ENCODE peak calls at places on chromosomes 11 and 22, in six cellular contexts. One of them, this sample, is unnamed.
A peak's percentile ranks its signal among the peaks of the same experiment; 100 is the strongest.

GRCh38 chr11:74138572-74138971 is 32.2 kb downstream of the C2CD3 start:
- DNase-seq in BE2C: no peak
- DNase-seq in left ventricle myocardium inferior: no peak
- DNase-seq in fibroblast of lung: peak; percentile 91
- DNase-seq in fibroblast of pulmonary artery: peak; percentile 93
- DNase-seq in ovary: no peak
- DNase-seq in this sample: peak; percentile 95

GRCh38 chr11:34349882-34350281 is 7.9 kb downstream of the ABTB2 start:
- DNase-seq in BE2C: no peak
- DNase-seq in left ventricle myocardium inferior: no peak
- DNase-seq in fibroblast of lung: peak; percentile 31
- DNase-seq in fibroblast of pulmonary artery: no peak
- DNase-seq in ovary: no peak
- DNase-seq in this sample: no peak

GRCh38 chr11:68212421-68213134 is 518 bp downstream of the KMT5B start:
- DNase-seq in BE2C: peak; percentile 85
- DNase-seq in left ventricle myocardium inferior: peak; percentile 72
- DNase-seq in fibroblast of lung: peak; percentile 78
- DNase-seq in fibroblast of pulmonary artery: peak; percentile 82
- DNase-seq in ovary: peak; percentile 78
- DNase-seq in this sample: no peak

GRCh38 chr11:1050581-1051355 is 14.2 kb upstream of the MUC6 start:
- DNase-seq in BE2C: peak; percentile 69
- DNase-seq in left ventricle myocardium inferior: peak; percentile 57
- DNase-seq in fibroblast of lung: peak; percentile 48
- DNase-seq in fibroblast of pulmonary artery: peak; percentile 65
- DNase-seq in ovary: peak; percentile 52
- DNase-seq in this sample: no peak

GRCh38 chr11:68357568-68357967 is 45.2 kb downstream of the LRP5 start:
- DNase-seq in BE2C: no peak
- DNase-seq in left ventricle myocardium inferior: no peak
- DNase-seq in fibroblast of lung: no peak
- DNase-seq in fibroblast of pulmonary artery: no peak
- DNase-seq in ovary: no peak
- DNase-seq in this sample: no peak

GRCh38 chr11:121890377-121890776 is 225.6 kb downstream of the BLID start:
- DNase-seq in BE2C: no peak
- DNase-seq in left ventricle myocardium inferior: no peak
- DNase-seq in fibroblast of lung: peak; percentile 73
- DNase-seq in fibroblast of pulmonary artery: peak; percentile 76
- DNase-seq in ovary: no peak
- DNase-seq in this sample: peak; percentile 91

GRCh38 chr11:104650234-104650633 is 248.0 kb downstream of the CASP12 start:
- DNase-seq in BE2C: no peak
- DNase-seq in left ventricle myocardium inferior: no peak
- DNase-seq in fibroblast of lung: no peak
- DNase-seq in fibroblast of pulmonary artery: no peak
- DNase-seq in ovary: no peak
- DNase-seq in this sample: no peak

GRCh38 chr11:114705280-114706024 is 27.1 kb downstream of the NXPE2 start:
- DNase-seq in BE2C: no peak
- DNase-seq in left ventricle myocardium inferior: peak; percentile 33
- DNase-seq in fibroblast of lung: no peak
- DNase-seq in fibroblast of pulmonary artery: no peak
- DNase-seq in ovary: no peak
- DNase-seq in this sample: no peak

GRCh38 chr22:49853981-49854791 is 542 bp downstream of the ZBED4 start:
- DNase-seq in BE2C: peak; percentile 53
- DNase-seq in left ventricle myocardium inferior: no peak
- DNase-seq in fibroblast of lung: peak; percentile 27
- DNase-seq in fibroblast of pulmonary artery: peak; percentile 30
- DNase-seq in ovary: no peak
- DNase-seq in this sample: no peak

GRCh38 chr11:14308897-14309387 is 50.0 kb downstream of the RRAS2 start:
- DNase-seq in BE2C: no peak
- DNase-seq in left ventricle myocardium inferior: no peak
- DNase-seq in fibroblast of lung: no peak
- DNase-seq in fibroblast of pulmonary artery: no peak
- DNase-seq in ovary: no peak
- DNase-seq in this sample: no peak

GRCh38 chr11:14309425-14310192 is 49.4 kb downstream of the RRAS2 start:
- DNase-seq in BE2C: no peak
- DNase-seq in left ventricle myocardium inferior: no peak
- DNase-seq in fibroblast of lung: no peak
- DNase-seq in fibroblast of pulmonary artery: no peak
- DNase-seq in ovary: no peak
- DNase-seq in this sample: no peak

GRCh38 chr11:14306481-14306880 is 52.5 kb downstream of the RRAS2 start:
- DNase-seq in BE2C: no peak
- DNase-seq in left ventricle myocardium inferior: no peak
- DNase-seq in fibroblast of lung: no peak
- DNase-seq in fibroblast of pulmonary artery: no peak
- DNase-seq in ovary: no peak
- DNase-seq in this sample: no peak

GRCh38 chr11:14310696-14311095 is 48.3 kb downstream of the RRAS2 start:
- DNase-seq in BE2C: no peak
- DNase-seq in left ventricle myocardium inferior: no peak
- DNase-seq in fibroblast of lung: no peak
- DNase-seq in fibroblast of pulmonary artery: peak; percentile 49
- DNase-seq in ovary: no peak
- DNase-seq in this sample: no peak

GRCh38 chr11:14308114-14308896 is 50.7 kb downstream of the RRAS2 start:
- DNase-seq in BE2C: no peak
- DNase-seq in left ventricle myocardium inferior: no peak
- DNase-seq in fibroblast of lung: peak; percentile 71
- DNase-seq in fibroblast of pulmonary artery: peak; percentile 66
- DNase-seq in ovary: no peak
- DNase-seq in this sample: no peak
- H3K4me3 ChIP-seq in BE2C: no peak overlapping the region
- H3K4me3 ChIP-seq in left ventricle myocardium inferior: no peak overlapping the region
- H3K4me3 ChIP-seq in fibroblast of lung: no peak overlapping the region
- H3K4me3 ChIP-seq in fibroblast of pulmonary artery: no peak overlapping the region
- H3K4me3 ChIP-seq in ovary: no peak overlapping the region
- H3K4me3 ChIP-seq in this sample: no peak overlapping the region

DNA sequence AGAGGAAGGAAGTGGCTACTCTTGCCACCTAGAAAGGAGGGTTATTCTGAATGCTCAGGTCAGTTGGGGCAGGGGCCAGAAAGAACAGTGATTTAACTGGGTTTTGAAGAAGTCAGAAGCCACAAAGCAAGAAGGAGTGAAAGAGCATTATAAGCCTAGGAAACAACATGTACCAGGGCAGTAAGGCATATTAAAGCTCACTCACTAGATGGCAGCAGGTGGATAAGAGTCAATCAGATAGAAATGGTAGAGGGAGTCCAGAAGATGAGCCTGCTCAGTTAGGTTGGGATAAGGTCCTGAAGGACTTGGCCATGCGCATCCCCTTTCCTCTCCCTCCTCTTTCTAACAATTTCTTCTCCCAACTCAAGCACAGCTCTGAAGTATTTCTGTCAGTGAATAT is 22.0 kb upstream of the PATE1 start:
- DNase-seq in BE2C: no peak
- DNase-seq in left ventricle myocardium inferior: no peak
- DNase-seq in fibroblast of lung: peak; percentile 1
- DNase-seq in fibroblast of pulmonary artery: peak; percentile 49
- DNase-seq in ovary: no peak
- DNase-seq in this sample: no peak
- TF ChIP-seq CTCF in BE2C: peak; percentile 25
- TF ChIP-seq CTCF in left ventricle myocardium inferior: no peak
- TF ChIP-seq CTCF in fibroblast of lung: no peak
- TF ChIP-seq CTCF in fibroblast of pulmonary artery: peak; percentile 47
- TF ChIP-seq CTCF in ovary: no peak
- TF ChIP-seq CTCF in this sample: no peak

GRCh38 chr22:27679722-27680488 is 121.7 kb downstream of the MN1 start:
- DNase-seq in BE2C: no peak
- DNase-seq in left ventricle myocardium inferior: no peak
- DNase-seq in fibroblast of lung: no peak
- DNase-seq in fibroblast of pulmonary artery: no peak
- DNase-seq in ovary: no peak
- DNase-seq in this sample: no peak
- H3K4me3 ChIP-seq in BE2C: no peak overlapping the region
- H3K4me3 ChIP-seq in left ventricle myocardium inferior: no peak overlapping the region
- H3K4me3 ChIP-seq in fibroblast of lung: no peak overlapping the region
- H3K4me3 ChIP-seq in fibroblast of pulmonary artery: no peak overlapping the region
- H3K4me3 ChIP-seq in ovary: no peak overlapping the region
- H3K4me3 ChIP-seq in this sample: no peak overlapping the region

DNA sequence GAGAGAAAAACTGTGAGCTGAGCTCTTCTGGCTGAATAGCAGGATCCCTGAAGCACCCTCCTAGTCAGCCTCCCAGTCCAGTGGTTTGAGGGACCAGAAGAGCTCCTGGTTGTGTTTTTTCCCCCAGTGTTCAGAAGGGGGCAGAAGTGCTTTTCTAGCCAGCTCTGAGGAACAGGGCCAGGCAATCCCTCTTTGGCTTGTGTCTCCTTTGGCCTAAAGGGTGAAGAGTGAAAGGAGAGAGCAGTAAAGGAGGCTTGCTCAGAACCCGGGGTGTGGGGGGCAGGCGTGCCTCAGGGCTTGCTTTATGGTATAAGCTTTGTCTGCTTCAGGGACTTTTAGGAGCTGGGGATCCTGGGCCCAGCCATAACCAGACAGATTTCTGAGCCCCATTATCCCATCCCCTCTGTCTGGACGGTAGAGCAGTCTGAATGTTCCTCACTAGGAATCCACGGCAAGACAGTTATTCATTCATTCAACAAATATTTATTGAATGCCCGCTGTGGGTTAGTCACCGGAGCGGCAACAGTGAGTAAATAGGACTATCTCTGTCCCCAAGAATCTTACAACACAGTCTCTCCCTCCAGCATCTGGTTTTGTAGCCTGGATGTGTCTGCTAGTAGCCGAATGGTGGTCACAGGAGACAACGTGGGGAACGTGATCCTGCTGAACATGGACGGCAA is 14.5 kb downstream of the ACP2 start:
- DNase-seq in BE2C: peak; percentile 29
- DNase-seq in left ventricle myocardium inferior: peak; percentile 33
- DNase-seq in fibroblast of lung: peak; percentile 77
- DNase-seq in fibroblast of pulmonary artery: peak; percentile 74
- DNase-seq in ovary: peak; percentile 46
- DNase-seq in this sample: no peak
- TF ChIP-seq CTCF in BE2C: peak; percentile 41
- TF ChIP-seq CTCF in left ventricle myocardium inferior: peak; percentile 54
- TF ChIP-seq CTCF in fibroblast of lung: peak; percentile 68
- TF ChIP-seq CTCF in fibroblast of pulmonary artery: peak; percentile 59
- TF ChIP-seq CTCF in ovary: peak; percentile 11
- TF ChIP-seq CTCF in this sample: peak; percentile 47

GRCh38 chr11:92222701-92223100 is 1.9 kb upstream of the FAT3 start:
- DNase-seq in BE2C: no peak
- DNase-seq in left ventricle myocardium inferior: no peak
- DNase-seq in fibroblast of lung: no peak
- DNase-seq in fibroblast of pulmonary artery: no peak
- DNase-seq in ovary: no peak
- DNase-seq in this sample: no peak

GRCh38 chr11:92225563-92226308 is 1.1 kb downstream of the FAT3 start:
- DNase-seq in BE2C: peak; percentile 55
- DNase-seq in left ventricle myocardium inferior: no peak
- DNase-seq in fibroblast of lung: peak; percentile 34
- DNase-seq in fibroblast of pulmonary artery: no peak
- DNase-seq in ovary: peak; percentile 15
- DNase-seq in this sample: no peak

GRCh38 chr11:92225206-92225562 is 566 bp downstream of the FAT3 start:
- DNase-seq in BE2C: peak; percentile 40
- DNase-seq in left ventricle myocardium inferior: no peak
- DNase-seq in fibroblast of lung: no peak
- DNase-seq in fibroblast of pulmonary artery: peak; percentile 8
- DNase-seq in ovary: no peak
- DNase-seq in this sample: no peak

GRCh38 chr11:92226331-92227232 is 2.0 kb downstream of the FAT3 start:
- DNase-seq in BE2C: peak; percentile 52
- DNase-seq in left ventricle myocardium inferior: no peak
- DNase-seq in fibroblast of lung: peak; percentile 17
- DNase-seq in fibroblast of pulmonary artery: no peak
- DNase-seq in ovary: peak; percentile 14
- DNase-seq in this sample: no peak

DNA sequence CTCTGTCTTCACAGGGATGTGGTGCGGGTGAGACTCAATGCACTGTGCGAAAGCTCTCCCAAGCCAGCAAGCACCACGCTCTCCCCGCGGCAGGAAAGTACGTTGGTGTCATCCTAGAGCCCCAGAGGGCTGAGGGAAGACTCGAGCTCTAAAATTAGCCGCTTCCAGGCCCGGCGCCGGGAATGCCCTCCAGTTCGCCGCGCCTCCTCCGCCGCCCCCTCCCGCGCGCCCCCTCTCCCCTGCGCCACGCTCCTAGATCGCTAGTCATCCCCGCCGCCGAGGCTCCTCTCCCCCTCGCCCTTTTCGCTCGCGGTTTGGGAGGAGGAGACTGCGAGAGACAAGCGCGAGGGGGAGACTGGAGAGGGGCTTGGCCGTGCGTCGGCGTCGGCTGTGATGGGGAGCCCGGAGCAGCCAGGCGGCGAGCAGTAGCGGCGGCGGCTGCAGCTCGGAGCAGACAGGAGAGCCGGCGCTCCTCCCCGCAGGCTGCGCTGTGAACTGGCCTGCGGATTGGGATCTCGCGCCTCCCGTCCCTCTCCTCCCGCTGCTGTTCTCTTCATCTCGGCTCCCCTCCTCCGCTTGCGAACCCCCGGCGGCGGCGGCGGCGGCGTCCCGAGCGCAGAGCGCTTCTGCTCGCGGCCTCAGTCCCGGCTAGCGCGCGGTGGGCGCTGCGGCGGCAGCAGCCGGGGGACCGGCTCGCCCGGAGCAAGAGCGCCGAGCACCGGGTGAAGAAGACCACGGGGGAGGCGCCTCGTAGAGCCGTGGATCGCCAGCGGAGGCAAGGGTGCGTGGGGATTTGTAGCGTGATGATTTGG is at the start of gene FAT3:
- DNase-seq in BE2C: peak; percentile 75
- DNase-seq in left ventricle myocardium inferior: no peak
- DNase-seq in fibroblast of lung: peak; percentile 70
- DNase-seq in fibroblast of pulmonary artery: peak; percentile 39
- DNase-seq in ovary: peak; percentile 18
- DNase-seq in this sample: no peak
- H3K4me3 ChIP-seq in BE2C: peak within 1 kb of the TSS; percentile 63
- H3K4me3 ChIP-seq in left ventricle myocardium inferior: peak within 1 kb of the TSS; percentile 60
- H3K4me3 ChIP-seq in fibroblast of lung: peak within 1 kb of the TSS; percentile 61
- H3K4me3 ChIP-seq in fibroblast of pulmonary artery: peak within 1 kb of the TSS; percentile 34
- H3K4me3 ChIP-seq in ovary: peak within 1 kb of the TSS; percentile 26
- H3K4me3 ChIP-seq in this sample: peak within 1 kb of the TSS; percentile 62